ENCODE peak calls at places on chromosome 10, in eight cellular contexts. T, U, Z, M, G, Q, I and Y are unnamed samples.
A peak's percentile ranks its signal among the peaks of the same experiment; 100 is the strongest.

GRCh38 chr10:72796042-72796441 is 97.5 kb upstream of the OIT3 start:
- DNase-seq in T (no peak), U (no peak), Z (no peak), M (no peak), G (no peak), Q (no peak), I (no peak), Y (peak; percentile 23)

GRCh38 chr10:11539191-11539868 is 72.1 kb downstream of the USP6NL start:
- DNase-seq in T (no peak), U (no peak), Z (no peak), M (no peak), G (no peak), Q (no peak), I (no peak), Y (peak; percentile 37)

GRCh38 chr10:110919971-110920881 is 822 bp downstream of the SHOC2 start:
- DNase-seq in T (peak; percentile 63), U (no peak), Z (peak; percentile 79), M (peak; percentile 5), G (no peak), Q (no peak), I (peak; percentile 68), Y (peak; percentile 58)

GRCh38 chr10:117412469-117413005 is 37.3 kb upstream of the PDZD8 start:
- DNase-seq in T (no peak), U (no peak), Z (peak; percentile 31), M (no peak), G (peak; percentile 13), Q (no peak), I (no peak), Y (no peak)

GRCh38 chr10:100825946-100826660 is 80.7 kb downstream of the PAX2 start:
- DNase-seq in T (no peak), U (no peak), Z (peak; percentile 20), M (no peak), G (peak; percentile 47), Q (no peak), I (no peak), Y (no peak)

GRCh38 chr10:78470267-78471103 is 436.8 kb downstream of the RPS24 start:
- DNase-seq in T (no peak), U (no peak), Z (peak; percentile 48), M (no peak), G (no peak), Q (no peak), I (no peak), Y (peak; percentile 69)

GRCh38 chr10:62037890-62038608 is 136.6 kb downstream of the ARID5B start:
- DNase-seq in T (no peak), U (no peak), Z (no peak), M (no peak), G (no peak), Q (no peak), I (no peak), Y (no peak)

GRCh38 chr10:59627366-59628018 is 82.2 kb downstream of the SLC16A9 start:
- DNase-seq in T (no peak), U (no peak), Z (no peak), M (no peak), G (no peak), Q (no peak), I (no peak), Y (no peak)

GRCh38 chr10:79229081-79229541 is 118.2 kb upstream of the PPIF start:
- DNase-seq in T (no peak), U (no peak), Z (peak; percentile 76), M (no peak), G (no peak), Q (no peak), I (no peak), Y (no peak)

GRCh38 chr10:74310652-74311257 is 159.7 kb downstream of the ADK start:
- DNase-seq in T (no peak), U (no peak), Z (no peak), M (no peak), G (no peak), Q (no peak), I (no peak), Y (no peak)

GRCh38 chr10:14380746-14381145 is 50.0 kb upstream of the FRMD4A start:
- DNase-seq in T (no peak), U (no peak), Z (no peak), M (no peak), G (no peak), Q (no peak), I (no peak), Y (no peak)

GRCh38 chr10:102139281-102140110 is 6.7 kb downstream of the PPRC1 start:
- DNase-seq in T (no peak), U (no peak), Z (no peak), M (no peak), G (no peak), Q (no peak), I (no peak), Y (no peak)

GRCh38 chr10:7649673-7650330 is 17.0 kb downstream of the ITIH5 start:
- DNase-seq in T (no peak), U (no peak), Z (no peak), M (no peak), G (no peak), Q (no peak), I (no peak), Y (no peak)

GRCh38 chr10:100664509-100664908 is 80.9 kb upstream of the PAX2 start:
- DNase-seq in T (no peak), U (no peak), Z (no peak), M (no peak), G (no peak), Q (no peak), I (no peak), Y (no peak)

GRCh38 chr10:69413221-69413865 is 3.4 kb downstream of the TACR2 start:
- DNase-seq in T (peak; percentile 31), U (peak; percentile 25), Z (peak; percentile 74), M (peak; percentile 56), G (peak; percentile 58), Q (peak; percentile 59), I (no peak), Y (peak; percentile 86)

GRCh38 chr10:99920486-99920885 is 89.3 kb downstream of the DNMBP start:
- DNase-seq in T (no peak), U (no peak), Z (no peak), M (no peak), G (no peak), Q (no peak), I (no peak), Y (no peak)

GRCh38 chr10:14603539-14604102 is 171.1 kb downstream of the FAM107B start:
- DNase-seq in T (no peak), U (no peak), Z (peak; percentile 39), M (no peak), G (peak; percentile 43), Q (no peak), I (no peak), Y (peak; percentile 48)

GRCh38 chr10:86815640-86816039 is 59.2 kb downstream of the BMPR1A start:
- DNase-seq in T (no peak), U (no peak), Z (no peak), M (no peak), G (no peak), Q (no peak), I (no peak), Y (no peak)

GRCh38 chr10:73079779-73080178 is 16.9 kb downstream of the P4HA1 start:
- DNase-seq in T (no peak), U (no peak), Z (no peak), M (no peak), G (no peak), Q (no peak), I (no peak), Y (no peak)

GRCh38 chr10:86349940-86350630 is 16.5 kb downstream of the GRID1 start:
- DNase-seq in T (no peak), U (no peak), Z (no peak), M (no peak), G (no peak), Q (no peak), I (peak; percentile 10), Y (no peak)

GRCh38 chr10:86314616-86315520 is 51.7 kb downstream of the GRID1 start:
- DNase-seq in T (no peak), U (no peak), Z (no peak), M (no peak), G (no peak), Q (no peak), I (no peak), Y (no peak)

GRCh38 chr10:70255329-70256299 is 22.4 kb upstream of the PPA1 start:
- DNase-seq in T (no peak), U (no peak), Z (no peak), M (no peak), G (no peak), Q (no peak), I (peak; percentile 71), Y (peak; percentile 65)

GRCh38 chr10:110076559-110077318 is 69.0 kb downstream of the ADD3 start:
- DNase-seq in T (no peak), U (no peak), Z (peak; percentile 37), M (no peak), G (no peak), Q (no peak), I (no peak), Y (peak; percentile 48)

GRCh38 chr10:47340613-47341170 is 7.5 kb upstream of the RBP3 start:
- DNase-seq in T (peak; percentile 52), U (peak; percentile 75), Z (peak; percentile 66), M (peak; percentile 43), G (peak; percentile 83), Q (peak; percentile 50), I (no peak), Y (peak; percentile 69)

GRCh38 chr10:70774810-70775678 is 10.1 kb downstream of the TBATA start:
- DNase-seq in T (no peak), U (no peak), Z (no peak), M (no peak), G (no peak), Q (no peak), I (no peak), Y (no peak)

GRCh38 chr10:70885931-70886903 is 2.1 kb downstream of the PCBD1 start:
- DNase-seq in T (no peak), U (no peak), Z (no peak), M (no peak), G (no peak), Q (no peak), I (no peak), Y (no peak)

GRCh38 chr10:44951827-44952226 is 7.8 kb upstream of the RASSF4 start:
- DNase-seq in T (no peak), U (no peak), Z (no peak), M (no peak), G (no peak), Q (no peak), I (no peak), Y (no peak)

GRCh38 chr10:4661572-4662255 is 164.3 kb upstream of the AKR1E2 start:
- DNase-seq in T (no peak), U (no peak), Z (peak; percentile 66), M (no peak), G (no peak), Q (no peak), I (no peak), Y (peak; percentile 5)

GRCh38 chr10:79507436-79508167 is 4.7 kb upstream of the EIF5AL1 start:
- DNase-seq in T (no peak), U (no peak), Z (no peak), M (no peak), G (no peak), Q (no peak), I (no peak), Y (no peak)

GRCh38 chr10:522350-522749 is 167.1 kb downstream of the DIP2C start:
- DNase-seq in T (no peak), U (no peak), Z (no peak), M (no peak), G (no peak), Q (no peak), I (no peak), Y (no peak)

GRCh38 chr10:68900427-68901105 is 549 bp upstream of the DDX50 start:
- DNase-seq in T (peak; percentile 8), U (no peak), Z (peak; percentile 97), M (no peak), G (no peak), Q (no peak), I (peak; percentile 84), Y (no peak)